ENCODE peak calls at places on chromosome 20, in six cellular contexts. J, X, N, D, V and R are unnamed samples.

GRCh38 chr20:62664316-62664971 is 22.1 kb downstream of the SLCO4A1 start:
- DNase-seq in J (no peak), X (no peak), N (no peak), D (no peak), V (no peak), R (no peak)

GRCh38 chr20:59788196-59788735 is 145.2 kb downstream of the SYCP2 start:
- DNase-seq in J (no peak), X (no peak), N (no peak), D (no peak), V (no peak), R (no peak)

GRCh38 chr20:3828798-3829197 is 8.5 kb downstream of the AP5S1 start:
- DNase-seq in J (no peak), X (no peak), N (no peak), D (no peak), V (no peak), R (no peak)

GRCh38 chr20:62209850-62210495 is 10.1 kb downstream of the HRH3 start:
- DNase-seq in J (no peak), X (no peak), N (no peak), D (no peak), V (no peak), R (no peak)

GRCh38 chr20:3741846-3742458 is 9.5 kb downstream of the HSPA12B start:
- DNase-seq in J (no peak), X (no peak), N (no peak), D (no peak), V (no peak), R (no peak)

GRCh38 chr20:18138639-18139583 is 1.2 kb downstream of the KAT14 start:
- DNase-seq in J (no peak), X (no peak), N (no peak), D (no peak), V (no peak), R (no peak)

GRCh38 chr20:38127011-38127621 is 38.0 kb downstream of the TGM2 start:
- DNase-seq in J (no peak), X (peak), N (peak), D (no peak), V (peak), R (no peak)

GRCh38 chr20:37492096-37492625 is 28.9 kb upstream of the NNAT start:
- DNase-seq in J (no peak), X (no peak), N (no peak), D (no peak), V (no peak), R (no peak)

GRCh38 chr20:45842169-45842812 is 8.7 kb downstream of the SNX21 start:
- DNase-seq in J (no peak), X (peak), N (peak), D (no peak), V (no peak), R (no peak)

GRCh38 chr20:54650201-54650722 is 174.9 kb downstream of the DOK5 start:
- DNase-seq in J (no peak), X (peak), N (peak), D (no peak), V (no peak), R (no peak)

GRCh38 chr20:47790032-47790965 is 5.0 kb upstream of the SULF2 start:
- DNase-seq in J (no peak), X (peak), N (peak), D (no peak), V (peak), R (no peak)

GRCh38 chr20:45783656-45784294 is 7.9 kb downstream of the WFDC3 start:
- DNase-seq in J (no peak), X (no peak), N (no peak), D (peak), V (peak), R (no peak)

GRCh38 chr20:46586724-46587123 is 36.3 kb upstream of the OCSTAMP start:
- DNase-seq in J (no peak), X (no peak), N (no peak), D (no peak), V (no peak), R (no peak)

GRCh38 chr20:25039697-25040437 is 18.1 kb downstream of the ACSS1 start:
- DNase-seq in J (no peak), X (peak), N (peak), D (peak), V (peak), R (no peak)

GRCh38 chr20:45968081-45968671 is 3.8 kb downstream of the ZNF335 start:
- DNase-seq in J (no peak), X (no peak), N (no peak), D (no peak), V (no peak), R (no peak)

GRCh38 chr20:62062661-62063600 is 2.8 kb downstream of the TAF4 start:
- DNase-seq in J (no peak), X (no peak), N (peak), D (no peak), V (no peak), R (no peak)

GRCh38 chr20:37417857-37418501 is 72.0 kb downstream of the SRC start:
- DNase-seq in J (no peak), X (peak), N (peak), D (no peak), V (no peak), R (no peak)

GRCh38 chr20:48349673-48350072 is 478.1 kb downstream of the PREX1 start:
- DNase-seq in J (no peak), X (no peak), N (no peak), D (no peak), V (no peak), R (no peak)

GRCh38 chr20:7744411-7744810 is 195.8 kb downstream of the HAO1 start:
- DNase-seq in J (peak), X (peak), N (peak), D (no peak), V (peak), R (no peak)

GRCh38 chr20:62501801-62502495 is 26.2 kb upstream of the GATA5 start:
- DNase-seq in J (no peak), X (peak), N (peak), D (no peak), V (peak), R (no peak)

GRCh38 chr20:17505664-17506517 is 25.3 kb downstream of the BFSP1 start:
- DNase-seq in J (peak), X (peak), N (peak), D (no peak), V (peak), R (no peak)

GRCh38 chr20:38214871-38215788 is 45.4 kb downstream of the KIAA1755 start:
- DNase-seq in J (no peak), X (no peak), N (no peak), D (no peak), V (no peak), R (no peak)

GRCh38 chr20:52060794-52061714 is 130.5 kb downstream of the ZFP64 start:
- DNase-seq in J (no peak), X (no peak), N (peak), D (no peak), V (peak), R (peak)

GRCh38 chr20:60262967-60263603 is 304.9 kb downstream of the CDH26 start:
- DNase-seq in J (no peak), X (no peak), N (peak), D (peak), V (peak), R (peak)

GRCh38 chr20:21106171-21106694 is at the start of gene LINC00237:
- DNase-seq in J (no peak), X (no peak), N (no peak), D (no peak), V (no peak), R (peak)

GRCh38 chr20:1876217-1876921 is 18.8 kb upstream of the SIRPA start:
- DNase-seq in J (peak), X (no peak), N (no peak), D (no peak), V (peak), R (no peak)

GRCh38 chr20:4681971-4682370 is 39.7 kb upstream of the PRND start:
- DNase-seq in J (no peak), X (peak), N (peak), D (no peak), V (peak), R (no peak)

GRCh38 chr20:32977281-32978008 is 26.8 kb downstream of the SUN5 start:
- DNase-seq in J (no peak), X (no peak), N (no peak), D (no peak), V (no peak), R (no peak)

GRCh38 chr20:12289476-12289875 is 371.8 kb downstream of the BTBD3 start:
- DNase-seq in J (no peak), X (no peak), N (no peak), D (no peak), V (no peak), R (no peak)

GRCh38 chr20:19995220-19995863 is 21.8 kb upstream of the NAA20 start:
- DNase-seq in J (no peak), X (peak), N (peak), D (no peak), V (peak), R (no peak)

GRCh38 chr20:48986899-48987298 is 59.2 kb upstream of the CSE1L start:
- DNase-seq in J (no peak), X (no peak), N (no peak), D (no peak), V (no peak), R (no peak)

GRCh38 chr20:14067631-14068030 is 72.3 kb downstream of the MACROD2 start:
- DNase-seq in J (no peak), X (no peak), N (no peak), D (no peak), V (peak), R (no peak)

GRCh38 chr20:54061106-54061881 is 9.1 kb downstream of the BCAS1 start:
- DNase-seq in J (no peak), X (peak), N (peak), D (no peak), V (peak), R (no peak)

DNA sequence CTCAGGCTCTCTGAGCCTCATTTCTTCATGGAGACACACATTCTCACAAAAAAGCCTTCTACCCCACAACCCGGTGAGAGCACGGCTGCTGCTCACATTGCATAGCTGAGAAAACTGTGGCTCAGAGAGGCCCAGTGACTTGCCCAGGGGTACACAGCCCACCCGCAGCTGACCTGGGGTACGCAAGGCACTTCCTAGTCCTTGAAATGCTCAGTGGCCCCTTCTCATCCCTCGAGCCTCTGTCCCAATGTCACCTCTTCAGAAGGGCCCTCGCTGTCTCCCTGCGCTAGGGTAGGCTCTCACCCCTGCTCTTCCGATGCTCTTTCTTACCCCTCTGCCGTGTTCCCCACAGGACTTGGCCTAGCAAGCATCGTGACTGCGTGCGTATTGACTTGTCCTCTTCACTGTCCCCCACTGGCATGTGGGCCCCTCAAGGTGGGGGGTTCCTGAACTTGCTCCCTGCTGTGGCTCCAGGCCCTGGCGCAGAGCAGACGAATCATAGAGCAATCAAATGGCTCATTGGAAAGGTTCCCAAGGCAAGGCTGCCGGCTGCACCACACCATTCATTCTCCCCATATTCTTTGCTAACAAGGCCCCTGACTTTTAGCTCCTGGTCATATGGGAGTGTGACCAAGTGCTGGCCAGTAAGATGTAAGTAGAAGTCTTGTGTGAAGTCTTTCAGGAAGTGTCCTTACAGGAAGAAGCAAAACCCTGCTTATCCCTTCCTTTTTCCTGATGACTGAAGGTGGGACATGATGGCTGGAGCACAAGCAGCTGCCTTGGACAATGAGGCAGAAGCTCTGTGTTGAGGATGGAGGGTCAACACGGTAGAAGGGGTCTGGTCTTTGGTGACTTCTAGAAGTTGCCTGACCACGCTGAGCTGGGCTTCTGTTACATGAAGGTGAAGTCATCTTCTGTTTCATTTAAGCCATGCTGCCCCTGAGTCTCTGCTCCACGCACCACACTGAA is 22.7 kb downstream of the PCK1 start:
- DNase-seq in J (no peak), X (no peak), N (no peak), D (no peak), V (no peak), R (no peak)
- TF ChIP-seq CTCF in J (no peak), X (no peak), N (no peak), D (no peak), V (no peak), R (peak)

GRCh38 chr20:22729180-22729579 is 144.8 kb upstream of the FOXA2 start:
- DNase-seq in J (no peak), X (no peak), N (no peak), D (no peak), V (no peak), R (no peak)

GRCh38 chr20:22728146-22728745 is 143.9 kb upstream of the FOXA2 start:
- DNase-seq in J (no peak), X (no peak), N (no peak), D (no peak), V (no peak), R (no peak)

GRCh38 chr20:22729616-22730236 is 145.4 kb upstream of the FOXA2 start:
- DNase-seq in J (no peak), X (no peak), N (no peak), D (no peak), V (no peak), R (no peak)

DNA sequence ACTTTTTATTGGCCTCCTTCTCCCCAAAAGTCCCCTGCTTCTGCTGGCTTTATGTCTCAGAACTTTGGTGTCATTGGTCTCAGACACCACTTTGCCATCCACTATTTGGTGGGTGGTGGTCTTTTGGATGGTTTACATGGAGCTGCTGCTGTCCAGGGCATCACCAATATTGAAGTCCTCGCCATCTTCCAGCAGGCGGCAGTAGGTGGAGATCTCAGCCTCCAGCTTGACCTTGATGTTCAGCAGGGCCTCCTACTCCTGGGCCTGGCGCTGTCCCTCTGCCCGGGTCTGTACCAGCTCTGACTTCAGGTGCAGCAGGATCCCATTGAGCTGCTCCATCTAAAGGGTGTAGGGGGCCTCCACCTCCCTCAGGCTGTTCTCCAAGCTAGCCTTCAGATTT is 148.4 kb upstream of the FOXA2 start:
- DNase-seq in J (no peak), X (no peak), N (no peak), D (no peak), V (no peak), R (no peak)
- TF ChIP-seq CTCF in J (peak), X (no peak), N (no peak), D (no peak), V (peak), R (no peak)

DNA sequence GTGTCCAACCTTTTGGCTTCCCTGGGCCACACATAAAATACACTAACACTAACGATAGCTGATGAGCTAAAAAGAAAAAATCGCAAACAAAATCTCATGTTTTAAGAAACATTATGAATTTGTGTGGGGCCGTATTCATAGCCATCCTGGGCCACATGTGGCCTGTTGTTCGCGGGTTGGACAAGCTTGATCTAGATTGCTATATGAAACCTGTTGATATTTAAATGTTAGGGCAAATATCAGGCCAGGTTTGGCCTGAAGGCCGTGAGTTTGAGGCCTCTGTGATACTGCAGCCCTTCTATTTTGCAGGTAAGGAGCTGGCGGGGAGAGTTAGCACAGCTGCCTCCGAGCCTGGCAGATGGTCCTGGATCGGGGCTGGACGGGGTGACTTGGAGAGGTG is 99.0 kb downstream of the CEBPB start:
- DNase-seq in J (no peak), X (no peak), N (no peak), D (no peak), V (no peak), R (no peak)
- TF ChIP-seq CTCF in J (no peak), X (no peak), N (no peak), D (no peak), V (no peak), R (no peak)

DNA sequence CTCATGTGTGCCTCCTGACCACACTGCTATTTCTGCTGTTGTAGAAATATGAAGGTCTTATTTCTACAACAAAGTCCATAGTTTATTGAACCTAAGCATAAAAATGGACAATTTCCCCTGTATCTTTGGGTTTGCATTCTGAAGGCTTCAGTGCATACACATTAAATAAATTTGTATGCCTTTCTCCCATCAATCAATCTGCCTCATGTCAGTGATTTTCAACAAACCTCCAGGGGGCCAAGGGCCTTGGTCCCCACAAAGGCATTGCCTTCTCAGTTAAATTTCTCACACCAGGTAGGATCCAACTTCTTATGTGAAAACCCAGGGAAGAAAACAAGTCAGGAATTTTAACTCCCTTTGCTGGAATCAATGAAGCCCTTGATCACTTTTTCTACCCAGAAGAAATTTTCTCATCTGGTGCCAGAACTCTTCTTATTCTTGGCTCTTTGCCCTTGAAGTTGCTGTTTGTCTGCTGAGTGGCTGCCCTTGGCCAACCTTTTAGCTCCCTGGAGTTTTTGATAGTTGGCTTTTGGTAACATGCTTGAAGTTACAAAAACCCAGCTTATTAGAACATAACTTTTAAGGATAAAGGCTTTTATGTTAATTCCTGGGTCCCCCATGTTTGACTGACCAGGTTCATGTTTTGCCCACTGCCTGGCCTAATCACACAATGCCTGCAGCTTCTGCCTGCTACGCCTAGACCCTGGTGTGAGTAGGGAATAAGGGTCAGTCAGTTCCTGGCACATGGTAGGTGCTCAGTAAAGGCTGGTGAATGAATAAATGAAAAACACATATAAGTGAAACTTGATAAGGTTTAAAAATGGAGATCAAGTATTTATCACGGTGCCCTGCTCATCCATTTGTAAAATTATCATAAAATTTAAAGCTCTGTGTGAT is 37.0 kb downstream of the SHLD1 start:
- DNase-seq in J (no peak), X (peak), N (peak), D (no peak), V (peak), R (no peak)
- TF ChIP-seq CTCF in J (no peak), X (no peak), N (no peak), D (no peak), V (no peak), R (no peak)

GRCh38 chr20:35619196-35620095 is 3.8 kb downstream of the SPAG4 start:
- DNase-seq in J (peak), X (peak), N (peak), D (peak), V (peak), R (peak)
- TF ChIP-seq CTCF in J (peak), X (peak), N (peak), D (peak), V (peak), R (peak)

DNA sequence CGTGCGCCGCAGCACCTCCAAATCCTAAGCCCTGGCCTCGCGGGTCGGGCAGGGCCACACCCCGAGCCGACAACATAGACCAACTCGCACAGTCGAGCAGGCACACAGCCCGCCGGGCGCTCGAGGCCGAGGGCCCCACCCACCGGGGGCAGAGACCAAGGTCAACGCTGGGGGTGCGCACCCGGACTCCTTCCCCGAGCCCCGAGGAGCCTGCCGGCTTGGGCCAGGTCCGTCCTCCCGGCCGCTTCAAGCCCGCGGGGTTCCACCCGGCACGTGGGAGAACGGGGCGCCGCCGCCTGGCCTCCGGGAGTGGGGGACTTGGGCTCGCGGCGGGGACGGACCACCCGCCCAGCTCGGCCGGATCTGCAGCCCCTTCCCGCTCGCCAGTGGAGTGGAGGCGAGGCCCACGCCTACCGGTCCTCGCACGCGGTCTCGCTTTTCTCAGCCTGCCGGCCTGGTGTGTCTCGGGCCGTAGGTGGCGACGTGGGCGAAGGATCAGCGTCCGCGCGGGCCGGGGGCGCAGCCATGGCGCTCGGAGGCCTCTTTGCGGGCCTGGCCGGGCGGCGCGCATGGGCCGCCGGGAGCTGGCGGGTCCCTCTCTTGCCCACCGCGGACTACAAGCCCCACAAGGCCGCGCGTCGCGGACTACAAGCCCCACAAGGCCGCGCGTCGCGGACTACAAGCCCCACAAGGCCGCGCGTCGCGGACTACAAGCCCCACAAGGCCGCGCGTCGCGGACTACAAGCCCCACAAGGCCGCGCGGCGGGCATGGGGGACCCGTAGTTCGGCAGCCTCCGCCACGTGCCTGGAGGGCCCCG is at the start of gene UCKL1:
- DNase-seq in J (no peak), X (peak), N (peak), D (peak), V (peak), R (peak)
- TF ChIP-seq CTCF in J (no peak), X (no peak), N (no peak), D (peak), V (no peak), R (no peak)